ENCODE peak calls at places on chromosome X, in four cellular contexts. One of them, this sample, is unnamed.

GRCh38 chrX:11196476-11196875 is 85.3 kb downstream of the HCCS start:
- DNase-seq in WERI-Rb-1: no peak
- DNase-seq in stomach: no peak
- DNase-seq in cardiac fibroblast: no peak
- DNase-seq in this sample: no peak

GRCh38 chrX:40092808-40093435 is 4.8 kb downstream of the BCOR start:
- DNase-seq in stomach: no peak
- DNase-seq in WERI-Rb-1: no peak
- DNase-seq in cardiac fibroblast: no peak
- DNase-seq in this sample: no peak

GRCh38 chrX:25344191-25344936 is 328.6 kb upstream of the ARX start:
- DNase-seq in cardiac fibroblast: no peak
- DNase-seq in stomach: no peak
- DNase-seq in WERI-Rb-1: peak
- DNase-seq in this sample: no peak

GRCh38 chrX:53794181-53794580 is 107.7 kb upstream of the HUWE1 start:
- DNase-seq in cardiac fibroblast: no peak
- DNase-seq in stomach: no peak
- DNase-seq in WERI-Rb-1: no peak
- DNase-seq in this sample: no peak

GRCh38 chrX:143621276-143621675 is 14.6 kb downstream of the SLITRK4 start:
- DNase-seq in stomach: no peak
- DNase-seq in WERI-Rb-1: no peak
- DNase-seq in cardiac fibroblast: peak
- DNase-seq in this sample: no peak

GRCh38 chrX:108735087-108735679 is 1.2 kb downstream of the IRS4 start:
- DNase-seq in WERI-Rb-1: no peak
- DNase-seq in cardiac fibroblast: no peak
- DNase-seq in stomach: no peak
- DNase-seq in this sample: no peak

GRCh38 chrX:152137771-152138387 is 498 bp downstream of the MAGEA10 start:
- DNase-seq in stomach: no peak
- DNase-seq in cardiac fibroblast: no peak
- DNase-seq in WERI-Rb-1: no peak
- DNase-seq in this sample: no peak

GRCh38 chrX:41153453-41153852 is 68.2 kb downstream of the USP9X start:
- DNase-seq in WERI-Rb-1: no peak
- DNase-seq in cardiac fibroblast: no peak
- DNase-seq in stomach: no peak
- DNase-seq in this sample: no peak

GRCh38 chrX:74925210-74926088 is at the start of gene NEXMIF:
- DNase-seq in stomach: peak
- DNase-seq in cardiac fibroblast: peak
- DNase-seq in WERI-Rb-1: peak
- DNase-seq in this sample: peak

GRCh38 chrX:3743821-3744439 is 30.5 kb upstream of the PRKX start:
- DNase-seq in stomach: no peak
- DNase-seq in cardiac fibroblast: no peak
- DNase-seq in WERI-Rb-1: no peak
- DNase-seq in this sample: no peak

GRCh38 chrX:104270916-104271512 is 16.3 kb upstream of the ESX1 start:
- DNase-seq in stomach: no peak
- DNase-seq in WERI-Rb-1: peak
- DNase-seq in cardiac fibroblast: peak
- DNase-seq in this sample: peak

DNA sequence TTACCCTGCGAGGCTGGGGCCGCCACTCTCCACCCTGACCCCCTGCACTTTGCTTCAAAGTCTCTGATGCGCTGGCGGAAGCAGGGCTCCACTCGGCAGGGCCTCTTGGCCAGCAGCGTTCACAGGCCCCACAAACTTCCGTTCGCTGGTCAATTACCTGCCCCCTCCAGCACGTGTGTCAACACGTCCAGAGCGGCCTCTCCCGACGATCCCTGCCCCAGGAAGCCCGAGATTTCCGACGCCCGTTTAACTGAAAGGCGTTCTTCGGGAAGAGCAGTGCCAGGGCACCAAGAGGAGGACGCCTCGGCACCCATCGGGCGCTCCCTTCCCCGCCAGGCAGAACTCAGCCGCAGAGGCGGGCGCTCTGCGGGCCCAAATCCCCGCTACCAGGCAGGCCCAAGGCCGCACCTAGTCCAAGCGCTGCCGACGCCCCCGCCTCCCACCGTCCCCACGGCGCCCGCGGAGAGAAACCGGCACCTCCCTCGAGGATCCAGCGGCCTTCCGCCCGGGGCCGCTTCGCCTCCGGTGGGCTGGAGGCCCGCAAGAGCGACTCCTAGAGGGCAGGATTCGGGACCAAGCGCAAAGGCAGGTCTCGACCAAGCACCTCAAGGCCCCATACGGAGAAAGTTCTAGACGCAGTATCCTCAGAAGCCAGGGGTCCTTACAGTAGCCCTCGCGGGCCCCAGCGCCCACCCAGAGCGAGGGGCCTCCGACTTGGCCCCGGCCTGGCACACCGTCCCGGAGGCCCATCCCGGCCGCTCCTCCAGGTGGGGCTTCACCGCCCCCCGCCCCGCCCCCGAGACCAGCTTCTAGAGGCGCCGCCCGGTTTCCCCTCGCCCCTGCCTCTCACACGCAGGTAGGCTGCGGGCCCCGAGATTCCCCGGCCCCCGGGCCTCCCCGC is 586 bp downstream of the BCAP31 start:
- DNase-seq in cardiac fibroblast: peak
- DNase-seq in stomach: peak
- DNase-seq in WERI-Rb-1: peak
- DNase-seq in this sample: peak
- TF ChIP-seq CTCF in cardiac fibroblast: peak
- TF ChIP-seq CTCF in stomach: no peak
- TF ChIP-seq CTCF in WERI-Rb-1: peak
- TF ChIP-seq CTCF in this sample: peak

DNA sequence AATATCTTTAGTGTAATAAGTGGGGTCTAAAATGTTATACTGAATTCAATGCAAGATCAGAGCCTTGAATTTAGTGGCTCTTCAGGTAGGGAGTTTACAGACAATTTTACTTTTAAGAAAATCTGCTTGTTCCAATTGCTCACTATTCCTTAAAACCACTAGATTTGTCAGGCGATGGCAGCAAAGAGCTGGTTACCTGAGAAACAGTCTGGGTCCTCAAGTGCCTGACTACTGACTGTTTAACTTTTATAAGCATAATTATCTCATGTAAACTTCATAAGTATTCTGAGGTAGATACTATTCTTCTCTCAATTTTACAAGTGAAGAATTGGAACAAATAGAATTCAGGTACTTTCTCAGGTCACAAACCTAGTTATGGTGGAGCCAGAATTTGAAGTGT is 84.3 kb downstream of the RRAGB start:
- DNase-seq in WERI-Rb-1: no peak
- DNase-seq in stomach: no peak
- DNase-seq in cardiac fibroblast: no peak
- DNase-seq in this sample: no peak
- TF ChIP-seq CTCF in WERI-Rb-1: no peak
- TF ChIP-seq CTCF in stomach: no peak
- TF ChIP-seq CTCF in cardiac fibroblast: no peak
- TF ChIP-seq CTCF in this sample: no peak

GRCh38 chrX:150212672-150213480 is 150.2 kb upstream of the MAMLD1 start:
- DNase-seq in cardiac fibroblast: peak
- DNase-seq in WERI-Rb-1: no peak
- DNase-seq in stomach: peak
- DNase-seq in this sample: no peak
- TF ChIP-seq CTCF in cardiac fibroblast: no peak
- TF ChIP-seq CTCF in WERI-Rb-1: no peak
- TF ChIP-seq CTCF in stomach: no peak
- TF ChIP-seq CTCF in this sample: no peak

DNA sequence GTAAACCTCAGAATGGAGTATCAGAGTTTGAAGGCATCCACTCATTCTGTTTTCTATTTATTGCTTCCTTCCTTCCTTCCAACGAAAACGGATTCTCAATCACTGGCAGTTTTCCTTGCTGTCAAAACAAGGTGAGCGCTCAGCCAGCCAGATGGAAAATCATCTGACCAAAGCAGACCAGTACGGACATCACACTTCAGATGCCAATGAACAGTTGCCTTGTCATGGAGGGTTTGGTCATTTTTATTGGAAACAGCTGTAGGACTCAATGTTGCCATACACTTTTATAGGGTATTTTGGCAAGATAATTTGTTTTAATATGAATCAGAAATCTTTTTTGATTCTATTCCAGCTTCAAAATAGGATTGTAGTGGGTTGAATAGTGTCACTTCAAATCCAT is 16.6 kb downstream of the GEMIN8 start:
- DNase-seq in WERI-Rb-1: no peak
- DNase-seq in cardiac fibroblast: no peak
- DNase-seq in stomach: no peak
- DNase-seq in this sample: no peak
- TF ChIP-seq CTCF in WERI-Rb-1: no peak
- TF ChIP-seq CTCF in cardiac fibroblast: no peak
- TF ChIP-seq CTCF in stomach: no peak
- TF ChIP-seq CTCF in this sample: no peak